ENCODE peak calls at places on chromosomes 16 and 17, in six cellular contexts. H is A549, Q is transverse colon, G is sigmoid colon, Y is stomach, U is ovary. K is an unnamed sample.

GRCh38 chr16:4344659-4345438 is 6.3 kb downstream of the PAM16 start:
- DNase-seq in H (no peak), G (peak), U (no peak), Y (peak), Q (no peak), K (no peak)

GRCh38 chr16:8935989-8936388 is 27.7 kb downstream of the USP7 start:
- DNase-seq in Q (peak), G (no peak), H (no peak), Y (no peak), U (no peak), K (no peak)

GRCh38 chr17:28735242-28735722 is 6.7 kb downstream of the NEK8 start:
- DNase-seq in Q (no peak), G (no peak), U (no peak), Y (no peak), H (no peak), K (no peak)

GRCh38 chr17:57443781-57444180 is 187.5 kb downstream of the MSI2 start:
- DNase-seq in H (no peak), Q (no peak), Y (no peak), U (no peak), G (no peak), K (no peak)

GRCh38 chr17:57490890-57491289 is 234.6 kb downstream of the MSI2 start:
- DNase-seq in U (no peak), Q (no peak), Y (no peak), G (peak), H (no peak), K (no peak)

GRCh38 chr17:64413505-64413904 is 22.8 kb upstream of the PECAM1 start:
- DNase-seq in G (peak), Y (no peak), U (no peak), Q (peak), H (no peak), K (no peak)

GRCh38 chr17:63974594-63975192 is 2.0 kb upstream of the SCN4A start:
- DNase-seq in Y (no peak), U (no peak), H (peak), G (no peak), Q (no peak), K (no peak)

GRCh38 chr17:81550830-81551457 is 1.2 kb downstream of the FAAP100 start:
- DNase-seq in Q (no peak), Y (no peak), H (no peak), U (no peak), G (no peak), K (no peak)

GRCh38 chr16:70294385-70295029 is 4.5 kb upstream of the DDX19B start:
- DNase-seq in H (no peak), G (peak), Q (no peak), U (no peak), Y (no peak), K (no peak)

GRCh38 chr16:2465653-2466415 is 5.3 kb upstream of the NTN3 start:
- DNase-seq in H (peak), Q (no peak), G (no peak), Y (no peak), U (peak), K (no peak)

GRCh38 chr16:81492965-81493754 is 48.6 kb downstream of the CMIP start:
- DNase-seq in H (no peak), G (no peak), Q (no peak), Y (no peak), U (no peak), K (no peak)

GRCh38 chr16:81492307-81492706 is 47.7 kb downstream of the CMIP start:
- DNase-seq in Q (no peak), Y (no peak), G (no peak), H (no peak), U (no peak), K (no peak)

GRCh38 chr16:81494888-81495287 is 50.3 kb downstream of the CMIP start:
- DNase-seq in Q (no peak), Y (no peak), G (no peak), U (no peak), H (no peak), K (no peak)

GRCh38 chr16:81494434-81494806 is 49.8 kb downstream of the CMIP start:
- DNase-seq in Q (no peak), Y (no peak), U (no peak), H (no peak), G (no peak), K (no peak)

DNA sequence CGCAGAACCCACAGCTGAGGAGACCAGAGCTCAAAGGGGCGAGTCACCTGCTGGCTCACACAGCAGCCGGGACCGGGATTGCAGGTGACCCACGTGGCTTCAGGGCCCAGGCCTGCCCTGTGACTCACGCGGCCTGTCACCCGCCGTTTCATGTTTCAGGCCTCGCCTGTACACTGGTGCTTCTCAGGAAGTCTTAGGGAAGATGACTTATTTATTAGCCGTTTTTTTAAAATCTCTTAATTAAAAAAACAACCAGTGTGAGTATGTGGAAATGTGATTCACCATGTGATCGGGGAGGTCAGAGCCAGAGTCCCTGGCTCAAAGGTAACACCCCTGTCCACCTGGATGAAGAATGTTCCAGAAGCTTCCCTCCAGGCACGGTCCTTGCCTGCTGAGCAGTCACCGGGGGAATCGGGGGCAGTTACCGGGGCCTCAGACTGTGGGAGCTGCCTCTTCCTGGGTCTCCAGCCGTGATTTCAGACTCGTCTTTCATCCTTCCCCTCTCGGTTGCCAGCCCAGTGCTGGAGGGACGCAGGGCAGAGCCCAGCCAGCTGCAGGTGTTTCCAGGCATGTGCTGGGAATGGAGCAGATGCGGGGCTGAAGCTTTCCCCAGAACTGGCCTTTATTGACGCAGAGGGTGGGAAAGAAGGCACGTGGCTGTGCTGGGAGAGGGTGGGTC is 49.3 kb downstream of the CMIP start:
- DNase-seq in G (no peak), H (peak), Q (peak), Y (peak), U (no peak), K (no peak)
- TF ChIP-seq POLR2A in G (no peak), H (no peak), Q (no peak), Y (no peak), U (no peak), K (no peak)

GRCh38 chr16:65737831-65738230 is 616.0 kb upstream of the CDH11 start:
- DNase-seq in G (no peak), Y (no peak), U (no peak), Q (no peak), H (no peak), K (no peak)
- TF ChIP-seq CTCF in G (no peak), Y (no peak), U (no peak), Q (no peak), H (no peak), K (no peak)

DNA sequence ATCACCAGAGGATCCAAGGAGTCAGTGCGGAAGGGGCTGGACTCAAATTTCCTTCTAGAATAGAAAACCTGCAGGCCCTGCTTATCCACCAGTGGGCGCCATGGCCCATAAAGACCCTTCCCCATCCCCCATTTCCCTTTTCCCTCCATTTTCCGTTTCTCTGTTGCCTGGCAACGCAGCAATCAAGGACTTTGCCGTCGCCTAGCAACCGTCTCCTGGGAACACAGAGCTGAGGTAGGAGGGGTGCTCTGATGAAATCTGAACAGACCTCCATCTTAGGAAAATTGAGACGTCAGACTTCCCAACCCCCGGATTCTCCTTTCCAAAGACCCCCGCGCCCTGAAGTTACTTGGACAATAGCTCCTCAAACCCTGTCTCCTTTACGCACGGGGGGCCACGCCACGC is 5.7 kb downstream of the DLG4 start:
- DNase-seq in G (peak), H (peak), Y (peak), U (peak), Q (peak), K (no peak)
- TF ChIP-seq EP300 in G (no peak), H (no peak), Y (no peak), U (no peak), Q (no peak), K (no peak)

DNA sequence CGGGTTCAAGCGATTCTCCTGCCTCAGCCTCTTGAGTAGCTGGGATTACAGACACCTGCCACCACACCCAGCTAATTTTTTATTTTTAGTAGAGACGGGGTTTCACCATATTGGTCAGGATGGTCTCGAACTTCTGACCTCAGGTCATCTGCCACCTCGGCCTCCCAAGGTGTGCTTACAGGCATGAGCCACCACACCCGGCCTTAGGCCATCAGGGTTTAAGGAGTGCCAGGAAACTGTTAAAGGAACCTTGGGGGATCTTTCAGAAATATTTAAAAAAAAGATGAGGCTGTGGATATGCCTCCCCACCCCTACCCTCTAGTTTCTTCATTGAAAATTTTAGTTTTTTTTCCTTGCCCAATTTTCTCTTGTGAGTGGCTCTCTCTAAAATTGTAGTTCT is 31.4 kb upstream of the UBE2G1 start:
- DNase-seq in U (no peak), G (no peak), H (no peak), Y (no peak), Q (no peak), K (no peak)
- TF ChIP-seq POLR2A in U (no peak), G (no peak), H (no peak), Y (no peak), Q (no peak), K (no peak)

GRCh38 chr16:73054131-73054496 is 6.2 kb upstream of the ZFHX3 start:
- DNase-seq in G (peak), H (no peak), Q (no peak), Y (no peak), U (no peak), K (no peak)
- TF ChIP-seq CTCF in G (no peak), H (peak), Q (no peak), Y (no peak), U (no peak), K (no peak)

GRCh38 chr17:77879896-77880280 is 78.6 kb upstream of the TNRC6C start:
- DNase-seq in H (no peak), Y (no peak), Q (no peak), G (no peak), U (no peak), K (no peak)
- TF ChIP-seq EP300 in H (no peak), Y (no peak), Q (no peak), G (no peak), U (no peak), K (no peak)

DNA sequence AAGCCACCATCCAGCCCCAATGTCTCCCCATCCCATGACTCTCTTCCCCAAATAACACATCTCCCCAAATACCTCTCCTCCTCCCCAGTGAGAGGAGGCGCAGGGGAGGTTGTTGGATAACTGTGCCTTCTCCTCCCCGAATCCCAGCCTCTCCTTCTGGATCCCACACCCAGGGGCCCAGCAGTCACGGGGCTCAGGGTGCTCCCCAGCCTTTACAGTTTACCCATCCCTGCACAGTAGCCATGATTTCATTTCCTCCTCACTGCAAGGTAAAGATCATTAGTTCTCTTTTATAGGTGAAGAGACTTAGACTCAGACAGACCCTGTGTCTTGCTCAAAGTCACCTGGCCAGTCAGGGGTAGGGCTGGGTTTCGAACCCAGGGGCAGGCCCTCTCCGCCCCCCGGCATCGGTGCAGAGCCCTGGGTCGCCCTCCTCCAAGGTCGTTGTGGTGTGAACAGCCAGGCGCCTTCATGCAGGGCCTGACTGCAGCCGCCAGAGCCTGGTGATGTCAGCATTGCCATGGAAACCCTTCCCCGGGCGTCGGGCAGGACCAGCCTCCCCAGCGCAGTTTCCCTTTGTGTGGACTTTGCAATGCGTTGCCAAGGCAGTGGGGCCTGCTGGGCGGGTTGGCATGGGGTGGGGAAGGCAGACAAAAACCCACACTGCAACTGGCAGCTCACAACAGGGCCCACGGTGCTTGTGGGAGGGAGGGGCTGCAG is 53.3 kb upstream of the TOB1 start:
- DNase-seq in U (peak), G (peak), Y (peak), Q (peak), H (peak), K (peak)
- TF ChIP-seq POLR2A in U (no peak), G (peak), Y (no peak), Q (peak), H (peak), K (peak)

GRCh38 chr17:68327823-68328557 is 36.7 kb downstream of the ARSG start:
- DNase-seq in G (no peak), Q (no peak), H (no peak), U (no peak), Y (no peak), K (no peak)
- TF ChIP-seq CTCF in G (no peak), Q (no peak), H (no peak), U (no peak), Y (no peak), K (no peak)